ENCODE peak calls at places on chromosomes 7 and 10, in five cellular contexts. One of them, this sample, is unnamed.

GRCh38 chr7:129644634-129645230 is 33.2 kb downstream of the NRF1 start:
- DNase-seq in uterus: no peak
- DNase-seq in testis: no peak
- DNase-seq in ovary: no peak
- DNase-seq in HCT116: peak
- DNase-seq in this sample: no peak

GRCh38 chr10:73226663-73227062 is 20.4 kb downstream of the DNAJC9 start:
- DNase-seq in uterus: no peak
- DNase-seq in ovary: no peak
- DNase-seq in testis: no peak
- DNase-seq in HCT116: no peak
- DNase-seq in this sample: no peak

GRCh38 chr10:119139464-119140067 is 25.9 kb downstream of the SFXN4 start:
- DNase-seq in HCT116: peak
- DNase-seq in ovary: no peak
- DNase-seq in testis: peak
- DNase-seq in uterus: no peak
- DNase-seq in this sample: no peak

GRCh38 chr7:43520201-43520600 is 62.7 kb upstream of the STK17A start:
- DNase-seq in testis: no peak
- DNase-seq in uterus: no peak
- DNase-seq in HCT116: no peak
- DNase-seq in ovary: no peak
- DNase-seq in this sample: no peak

GRCh38 chr7:137245890-137246289 is 97.6 kb downstream of the PTN start:
- DNase-seq in HCT116: no peak
- DNase-seq in ovary: no peak
- DNase-seq in uterus: no peak
- DNase-seq in testis: no peak
- DNase-seq in this sample: no peak

GRCh38 chr7:106683941-106684340 is 23.0 kb upstream of the CCDC71L start:
- DNase-seq in testis: no peak
- DNase-seq in HCT116: no peak
- DNase-seq in ovary: no peak
- DNase-seq in uterus: no peak
- DNase-seq in this sample: no peak

GRCh38 chr7:87100326-87100725 is 40.9 kb upstream of the ELAPOR2 start:
- DNase-seq in HCT116: no peak
- DNase-seq in testis: no peak
- DNase-seq in uterus: no peak
- DNase-seq in ovary: no peak
- DNase-seq in this sample: no peak

GRCh38 chr10:3926268-3926667 is 141.3 kb upstream of the KLF6 start:
- DNase-seq in HCT116: no peak
- DNase-seq in uterus: no peak
- DNase-seq in ovary: no peak
- DNase-seq in testis: no peak
- DNase-seq in this sample: no peak

GRCh38 chr7:155471728-155472127 is 13.8 kb downstream of the EN2 start:
- DNase-seq in ovary: no peak
- DNase-seq in uterus: no peak
- DNase-seq in HCT116: no peak
- DNase-seq in testis: no peak
- DNase-seq in this sample: no peak

GRCh38 chr7:43463401-43463980 is 119.4 kb upstream of the STK17A start:
- DNase-seq in ovary: no peak
- DNase-seq in testis: no peak
- DNase-seq in uterus: no peak
- DNase-seq in HCT116: no peak
- DNase-seq in this sample: no peak

GRCh38 chr7:128454808-128455555 is 696 bp upstream of the HILPDA start:
- DNase-seq in HCT116: no peak
- DNase-seq in testis: no peak
- DNase-seq in ovary: no peak
- DNase-seq in uterus: no peak
- DNase-seq in this sample: no peak

GRCh38 chr10:63702107-63702506 is 180.9 kb downstream of the REEP3 start:
- DNase-seq in testis: no peak
- DNase-seq in uterus: no peak
- DNase-seq in ovary: no peak
- DNase-seq in HCT116: no peak
- DNase-seq in this sample: no peak

GRCh38 chr7:19772323-19772722 is 1.1 kb downstream of the TMEM196 start:
- DNase-seq in ovary: no peak
- DNase-seq in HCT116: no peak
- DNase-seq in testis: no peak
- DNase-seq in uterus: no peak
- DNase-seq in this sample: no peak

GRCh38 chr7:116316838-116317612 is 106.7 kb downstream of the TES start:
- DNase-seq in HCT116: peak
- DNase-seq in uterus: peak
- DNase-seq in testis: peak
- DNase-seq in ovary: no peak
- DNase-seq in this sample: no peak

GRCh38 chr10:70931168-70931805 is 42.9 kb upstream of the PCBD1 start:
- DNase-seq in testis: no peak
- DNase-seq in uterus: peak
- DNase-seq in HCT116: no peak
- DNase-seq in ovary: no peak
- DNase-seq in this sample: no peak

GRCh38 chr10:63703740-63704345 is 182.6 kb downstream of the REEP3 start:
- DNase-seq in testis: no peak
- DNase-seq in HCT116: no peak
- DNase-seq in ovary: no peak
- DNase-seq in uterus: no peak
- DNase-seq in this sample: no peak

GRCh38 chr7:98211221-98211675 is at the start of gene BHLHA15:
- DNase-seq in HCT116: no peak
- DNase-seq in ovary: no peak
- DNase-seq in testis: no peak
- DNase-seq in uterus: no peak
- DNase-seq in this sample: no peak

GRCh38 chr10:34286136-34286739 is 528.9 kb downstream of the PARD3 start:
- DNase-seq in uterus: no peak
- DNase-seq in testis: no peak
- DNase-seq in ovary: no peak
- DNase-seq in HCT116: peak
- DNase-seq in this sample: no peak

GRCh38 chr10:73332379-73332778 is 26.3 kb downstream of the CFAP70 start:
- DNase-seq in testis: no peak
- DNase-seq in HCT116: no peak
- DNase-seq in uterus: no peak
- DNase-seq in ovary: no peak
- DNase-seq in this sample: no peak

GRCh38 chr7:361680-362415 is 71.9 kb downstream of the FOXL3 start:
- DNase-seq in ovary: no peak
- DNase-seq in HCT116: no peak
- DNase-seq in uterus: no peak
- DNase-seq in testis: no peak
- DNase-seq in this sample: no peak

GRCh38 chr7:37942934-37943610 is 22.6 kb downstream of the EPDR1 start:
- DNase-seq in HCT116: no peak
- DNase-seq in uterus: peak
- DNase-seq in ovary: peak
- DNase-seq in testis: peak
- DNase-seq in this sample: no peak

GRCh38 chr7:54823776-54824175 is 64.8 kb upstream of the SEC61G start:
- DNase-seq in HCT116: no peak
- DNase-seq in uterus: no peak
- DNase-seq in ovary: no peak
- DNase-seq in testis: no peak
- DNase-seq in this sample: no peak

GRCh38 chr7:151051108-151051507 is 2.8 kb downstream of the ASIC3 start:
- DNase-seq in HCT116: no peak
- DNase-seq in uterus: peak
- DNase-seq in testis: peak
- DNase-seq in ovary: peak
- DNase-seq in this sample: no peak

GRCh38 chr7:78363866-78364265 is 565.3 kb downstream of the PHTF2 start:
- DNase-seq in ovary: no peak
- DNase-seq in uterus: no peak
- DNase-seq in testis: no peak
- DNase-seq in HCT116: no peak
- DNase-seq in this sample: no peak

GRCh38 chr10:21424511-21424910 is 101.0 kb downstream of the SKIDA1 start:
- DNase-seq in testis: no peak
- DNase-seq in ovary: no peak
- DNase-seq in uterus: no peak
- DNase-seq in HCT116: no peak
- DNase-seq in this sample: no peak

GRCh38 chr10:34017281-34017680 is 682.8 kb upstream of the NRP1 start:
- DNase-seq in uterus: no peak
- DNase-seq in testis: no peak
- DNase-seq in HCT116: peak
- DNase-seq in ovary: no peak
- DNase-seq in this sample: no peak

GRCh38 chr10:33657154-33657900 is 322.9 kb upstream of the NRP1 start:
- DNase-seq in ovary: no peak
- DNase-seq in uterus: no peak
- DNase-seq in HCT116: no peak
- DNase-seq in testis: no peak
- DNase-seq in this sample: no peak

GRCh38 chr7:67489881-67490280 is 493.2 kb downstream of the TYW1 start:
- DNase-seq in ovary: no peak
- DNase-seq in HCT116: no peak
- DNase-seq in uterus: no peak
- DNase-seq in testis: no peak
- DNase-seq in this sample: no peak

GRCh38 chr7:67487316-67487715 is 490.7 kb downstream of the TYW1 start:
- DNase-seq in testis: no peak
- DNase-seq in uterus: no peak
- DNase-seq in HCT116: no peak
- DNase-seq in ovary: no peak
- DNase-seq in this sample: no peak

GRCh38 chr7:67484244-67484751 is 487.7 kb downstream of the TYW1 start:
- DNase-seq in HCT116: peak
- DNase-seq in ovary: peak
- DNase-seq in uterus: peak
- DNase-seq in testis: peak
- DNase-seq in this sample: no peak
- TF ChIP-seq CTCF in HCT116: peak
- TF ChIP-seq CTCF in ovary: no peak
- TF ChIP-seq CTCF in uterus: peak
- TF ChIP-seq CTCF in testis: peak
- TF ChIP-seq CTCF in this sample: no peak

DNA sequence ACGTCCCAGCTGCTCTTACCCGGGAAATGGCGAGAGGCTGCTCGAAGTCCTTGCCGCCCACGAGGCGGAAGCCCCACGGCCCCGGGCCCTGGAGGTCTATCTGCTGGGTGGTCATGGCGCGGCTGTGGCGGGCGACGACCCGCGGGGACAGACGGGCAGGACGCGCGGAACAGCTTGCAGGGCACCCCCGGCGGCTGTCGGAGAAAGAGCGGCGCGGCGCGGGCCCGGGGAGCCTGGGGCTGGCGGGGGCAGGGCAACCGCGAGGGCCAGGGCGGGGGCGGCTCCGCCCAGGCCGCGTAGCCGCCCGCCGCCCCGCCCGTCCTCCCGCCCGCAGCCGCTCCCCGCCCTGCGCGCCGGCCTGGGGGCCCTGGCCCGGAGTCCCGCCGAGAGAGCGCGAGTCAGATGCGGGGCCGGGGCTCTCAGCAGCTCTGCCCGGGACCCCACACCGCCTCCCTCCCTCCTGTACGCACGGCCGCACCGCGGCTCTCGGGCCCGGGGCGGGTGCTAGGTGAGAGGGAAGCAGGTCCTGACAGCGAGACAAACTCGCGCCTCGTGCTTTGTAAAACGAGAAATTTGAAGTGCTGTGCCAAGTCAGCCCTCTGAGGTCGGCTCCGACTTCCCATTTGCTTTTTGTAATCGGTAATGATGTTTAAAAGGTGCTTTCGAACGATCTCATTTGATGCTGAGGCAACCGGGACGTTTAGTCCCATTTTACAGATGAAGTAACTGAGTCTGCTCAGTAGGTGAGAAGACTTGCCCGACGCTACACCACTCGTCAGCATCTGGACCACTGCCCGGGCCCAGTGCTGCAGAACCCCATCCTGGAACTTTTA is at the start of gene PDLIM1:
- DNase-seq in uterus: peak
- DNase-seq in ovary: peak
- DNase-seq in testis: peak
- DNase-seq in HCT116: no peak
- DNase-seq in this sample: peak
- TF ChIP-seq POLR2A in uterus: peak
- TF ChIP-seq POLR2A in ovary: no peak
- TF ChIP-seq POLR2A in testis: no peak
- TF ChIP-seq POLR2A in HCT116: peak
- TF ChIP-seq POLR2A in this sample: peak

GRCh38 chr10:16803464-16803863 is 13.8 kb downstream of the RSU1 start:
- DNase-seq in uterus: no peak
- DNase-seq in testis: no peak
- DNase-seq in HCT116: no peak
- DNase-seq in ovary: no peak
- DNase-seq in this sample: no peak
- H3K4me3 ChIP-seq in uterus: no peak
- H3K4me3 ChIP-seq in testis: no peak
- H3K4me3 ChIP-seq in HCT116: no peak
- H3K4me3 ChIP-seq in ovary: no peak
- H3K4me3 ChIP-seq in this sample: no peak

GRCh38 chr10:84237199-84238051 is 3.9 kb downstream of the LRIT1 start:
- DNase-seq in HCT116: no peak
- DNase-seq in ovary: no peak
- DNase-seq in testis: peak
- DNase-seq in uterus: no peak
- DNase-seq in this sample: peak
- TF ChIP-seq CTCF in HCT116: peak
- TF ChIP-seq CTCF in ovary: no peak
- TF ChIP-seq CTCF in testis: peak
- TF ChIP-seq CTCF in uterus: no peak
- TF ChIP-seq CTCF in this sample: no peak

DNA sequence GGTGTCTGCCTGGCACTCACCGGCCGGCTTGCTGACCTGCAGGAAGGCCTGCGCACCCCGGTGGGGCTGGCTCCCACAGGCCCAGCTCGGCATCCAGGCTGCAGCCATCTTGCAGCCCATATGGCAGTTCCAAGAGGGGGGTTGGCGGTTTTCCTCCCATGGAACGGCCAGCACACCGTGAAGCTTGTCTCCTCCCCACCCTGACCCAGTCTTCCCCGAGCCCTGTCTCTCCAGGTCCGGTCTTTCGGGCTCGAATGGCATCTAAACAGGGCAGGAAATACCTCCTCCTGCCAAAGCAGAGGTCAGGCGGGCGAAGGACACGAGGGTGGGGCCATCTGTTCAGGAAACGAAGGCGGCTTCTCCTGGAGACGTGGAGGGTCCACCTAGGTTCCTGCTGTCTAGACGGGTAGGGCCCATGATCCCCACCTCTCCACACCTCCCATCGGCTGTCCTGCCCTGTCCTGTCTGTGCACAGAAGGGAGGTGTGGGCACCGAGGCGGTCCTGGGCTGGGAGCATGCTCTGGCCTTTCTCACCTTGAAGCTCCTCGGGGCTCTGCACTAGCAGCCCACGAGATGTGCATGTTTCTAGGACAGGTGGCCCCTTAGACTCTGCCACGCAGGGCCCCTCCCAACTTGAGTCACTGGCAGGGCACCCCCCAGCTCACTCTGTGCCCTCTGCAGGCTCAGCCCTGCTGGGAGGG is 113.7 kb upstream of the DIP2C start:
- DNase-seq in HCT116: no peak
- DNase-seq in ovary: no peak
- DNase-seq in testis: peak
- DNase-seq in uterus: no peak
- DNase-seq in this sample: no peak
- TF ChIP-seq POLR2A in HCT116: no peak
- TF ChIP-seq POLR2A in ovary: no peak
- TF ChIP-seq POLR2A in testis: no peak
- TF ChIP-seq POLR2A in uterus: no peak
- TF ChIP-seq POLR2A in this sample: no peak

This sample was measured in suprapubic skin.